ENCODE peak calls at places on chromosomes 2 and 18, in five cellular contexts. One of them, this sample, is unnamed.

GRCh38 chr2:134396493-134396892 is 142.6 kb downstream of the MGAT5 start:
- DNase-seq in neural crest cell: no peak
- DNase-seq in fibroblast of the aortic adventitia: no peak
- DNase-seq in endothelial cell: no peak
- DNase-seq in CD8-positive, alpha-beta T cell: no peak
- DNase-seq in this sample: no peak

GRCh38 chr2:202831241-202831997 is 40.1 kb downstream of the ICA1L start:
- DNase-seq in fibroblast of the aortic adventitia: peak
- DNase-seq in CD8-positive, alpha-beta T cell: no peak
- DNase-seq in neural crest cell: peak
- DNase-seq in endothelial cell: peak
- DNase-seq in this sample: peak

GRCh38 chr2:27400348-27401135 is 8.8 kb downstream of the PPM1G start:
- DNase-seq in endothelial cell: no peak
- DNase-seq in CD8-positive, alpha-beta T cell: no peak
- DNase-seq in neural crest cell: no peak
- DNase-seq in fibroblast of the aortic adventitia: no peak
- DNase-seq in this sample: no peak

GRCh38 chr2:42572297-42573081 is 4.1 kb downstream of the MTA3 start:
- DNase-seq in endothelial cell: no peak
- DNase-seq in neural crest cell: no peak
- DNase-seq in fibroblast of the aortic adventitia: no peak
- DNase-seq in CD8-positive, alpha-beta T cell: no peak
- DNase-seq in this sample: no peak

GRCh38 chr18:48875942-48876511 is 74.7 kb downstream of the SMAD7 start:
- DNase-seq in neural crest cell: no peak
- DNase-seq in fibroblast of the aortic adventitia: no peak
- DNase-seq in CD8-positive, alpha-beta T cell: no peak
- DNase-seq in endothelial cell: no peak
- DNase-seq in this sample: no peak

GRCh38 chr2:31038385-31038784 is 99.9 kb downstream of the GALNT14 start:
- DNase-seq in CD8-positive, alpha-beta T cell: no peak
- DNase-seq in fibroblast of the aortic adventitia: no peak
- DNase-seq in endothelial cell: peak
- DNase-seq in neural crest cell: no peak
- DNase-seq in this sample: no peak

GRCh38 chr18:43620936-43621335 is 343.6 kb upstream of the SYT4 start:
- DNase-seq in neural crest cell: no peak
- DNase-seq in fibroblast of the aortic adventitia: peak
- DNase-seq in CD8-positive, alpha-beta T cell: no peak
- DNase-seq in endothelial cell: no peak
- DNase-seq in this sample: no peak

GRCh38 chr2:119117891-119118882 is 40.4 kb downstream of the C1QL2 start:
- DNase-seq in CD8-positive, alpha-beta T cell: no peak
- DNase-seq in endothelial cell: no peak
- DNase-seq in fibroblast of the aortic adventitia: no peak
- DNase-seq in neural crest cell: no peak
- DNase-seq in this sample: no peak

GRCh38 chr2:30282081-30282480 is 50.7 kb downstream of the LBH start:
- DNase-seq in fibroblast of the aortic adventitia: no peak
- DNase-seq in CD8-positive, alpha-beta T cell: no peak
- DNase-seq in endothelial cell: no peak
- DNase-seq in neural crest cell: no peak
- DNase-seq in this sample: no peak

GRCh38 chr2:148810081-148810480 is 64.9 kb upstream of the KIF5C start:
- DNase-seq in CD8-positive, alpha-beta T cell: no peak
- DNase-seq in endothelial cell: no peak
- DNase-seq in fibroblast of the aortic adventitia: no peak
- DNase-seq in neural crest cell: no peak
- DNase-seq in this sample: no peak

GRCh38 chr18:27164905-27165304 is 20.2 kb downstream of the CHST9 start:
- DNase-seq in fibroblast of the aortic adventitia: no peak
- DNase-seq in neural crest cell: no peak
- DNase-seq in endothelial cell: no peak
- DNase-seq in CD8-positive, alpha-beta T cell: no peak
- DNase-seq in this sample: no peak

GRCh38 chr2:226660524-226660923 is 139.1 kb downstream of the IRS1 start:
- DNase-seq in fibroblast of the aortic adventitia: peak
- DNase-seq in CD8-positive, alpha-beta T cell: no peak
- DNase-seq in neural crest cell: no peak
- DNase-seq in endothelial cell: no peak
- DNase-seq in this sample: peak

GRCh38 chr2:134135793-134136192 is 118.1 kb upstream of the MGAT5 start:
- DNase-seq in neural crest cell: no peak
- DNase-seq in CD8-positive, alpha-beta T cell: no peak
- DNase-seq in fibroblast of the aortic adventitia: no peak
- DNase-seq in endothelial cell: no peak
- DNase-seq in this sample: no peak

GRCh38 chr2:30237346-30238142 is 6.2 kb downstream of the LBH start:
- DNase-seq in endothelial cell: no peak
- DNase-seq in fibroblast of the aortic adventitia: no peak
- DNase-seq in CD8-positive, alpha-beta T cell: no peak
- DNase-seq in neural crest cell: no peak
- DNase-seq in this sample: no peak

GRCh38 chr2:36567711-36568408 is 30.1 kb downstream of the FEZ2 start:
- DNase-seq in endothelial cell: no peak
- DNase-seq in neural crest cell: no peak
- DNase-seq in CD8-positive, alpha-beta T cell: no peak
- DNase-seq in fibroblast of the aortic adventitia: no peak
- DNase-seq in this sample: no peak

GRCh38 chr2:98806266-98806697 is 75.3 kb upstream of the MGAT4A start:
- DNase-seq in fibroblast of the aortic adventitia: peak
- DNase-seq in neural crest cell: no peak
- DNase-seq in CD8-positive, alpha-beta T cell: no peak
- DNase-seq in endothelial cell: no peak
- DNase-seq in this sample: peak

GRCh38 chr2:136246086-136246669 is 128.2 kb upstream of the CXCR4 start:
- DNase-seq in CD8-positive, alpha-beta T cell: no peak
- DNase-seq in fibroblast of the aortic adventitia: peak
- DNase-seq in neural crest cell: peak
- DNase-seq in endothelial cell: no peak
- DNase-seq in this sample: no peak

GRCh38 chr2:46530571-46530970 is 51.2 kb downstream of the TMEM247 start:
- DNase-seq in endothelial cell: no peak
- DNase-seq in CD8-positive, alpha-beta T cell: no peak
- DNase-seq in neural crest cell: no peak
- DNase-seq in fibroblast of the aortic adventitia: no peak
- DNase-seq in this sample: no peak

GRCh38 chr2:67565761-67566160 is 168.6 kb downstream of the ETAA1 start:
- DNase-seq in endothelial cell: no peak
- DNase-seq in neural crest cell: no peak
- DNase-seq in fibroblast of the aortic adventitia: peak
- DNase-seq in CD8-positive, alpha-beta T cell: no peak
- DNase-seq in this sample: peak

GRCh38 chr2:75087726-75088125 is 111.6 kb downstream of the TACR1 start:
- DNase-seq in endothelial cell: no peak
- DNase-seq in fibroblast of the aortic adventitia: peak
- DNase-seq in CD8-positive, alpha-beta T cell: no peak
- DNase-seq in neural crest cell: no peak
- DNase-seq in this sample: no peak

GRCh38 chr18:36153203-36153602 is 23.5 kb downstream of the ELP2 start:
- DNase-seq in endothelial cell: no peak
- DNase-seq in CD8-positive, alpha-beta T cell: no peak
- DNase-seq in fibroblast of the aortic adventitia: peak
- DNase-seq in neural crest cell: no peak
- DNase-seq in this sample: peak

GRCh38 chr2:30239308-30240161 is 8.2 kb downstream of the LBH start:
- DNase-seq in CD8-positive, alpha-beta T cell: peak
- DNase-seq in endothelial cell: peak
- DNase-seq in neural crest cell: peak
- DNase-seq in fibroblast of the aortic adventitia: peak
- DNase-seq in this sample: no peak

GRCh38 chr2:10352361-10352760 is 49.7 kb downstream of the HPCAL1 start:
- DNase-seq in fibroblast of the aortic adventitia: no peak
- DNase-seq in neural crest cell: no peak
- DNase-seq in endothelial cell: no peak
- DNase-seq in CD8-positive, alpha-beta T cell: no peak
- DNase-seq in this sample: no peak

GRCh38 chr2:205333351-205333750 is 348.9 kb upstream of the NRP2 start:
- DNase-seq in CD8-positive, alpha-beta T cell: no peak
- DNase-seq in endothelial cell: no peak
- DNase-seq in neural crest cell: no peak
- DNase-seq in fibroblast of the aortic adventitia: no peak
- DNase-seq in this sample: no peak

GRCh38 chr18:67359868-67360838 is 156.4 kb downstream of the DSEL start:
- DNase-seq in neural crest cell: no peak
- DNase-seq in fibroblast of the aortic adventitia: peak
- DNase-seq in endothelial cell: no peak
- DNase-seq in CD8-positive, alpha-beta T cell: no peak
- DNase-seq in this sample: peak

GRCh38 chr18:37486848-37487247 is 78.8 kb downstream of the CELF4 start:
- DNase-seq in CD8-positive, alpha-beta T cell: no peak
- DNase-seq in neural crest cell: no peak
- DNase-seq in fibroblast of the aortic adventitia: no peak
- DNase-seq in endothelial cell: no peak
- DNase-seq in this sample: no peak

GRCh38 chr2:105877945-105878344 is 133.2 kb downstream of the NCK2 start:
- DNase-seq in endothelial cell: no peak
- DNase-seq in fibroblast of the aortic adventitia: no peak
- DNase-seq in CD8-positive, alpha-beta T cell: no peak
- DNase-seq in neural crest cell: no peak
- DNase-seq in this sample: no peak

GRCh38 chr18:68705119-68705518 is 9.8 kb downstream of the TMX3 start:
- DNase-seq in CD8-positive, alpha-beta T cell: no peak
- DNase-seq in fibroblast of the aortic adventitia: no peak
- DNase-seq in endothelial cell: no peak
- DNase-seq in neural crest cell: no peak
- DNase-seq in this sample: no peak

GRCh38 chr2:45822272-45822630 is 170.8 kb downstream of the PRKCE start:
- DNase-seq in CD8-positive, alpha-beta T cell: no peak
- DNase-seq in fibroblast of the aortic adventitia: no peak
- DNase-seq in neural crest cell: no peak
- DNase-seq in endothelial cell: no peak
- DNase-seq in this sample: no peak

GRCh38 chr2:30396436-30397232 is 50.4 kb upstream of the LCLAT1 start:
- DNase-seq in neural crest cell: no peak
- DNase-seq in CD8-positive, alpha-beta T cell: no peak
- DNase-seq in endothelial cell: no peak
- DNase-seq in fibroblast of the aortic adventitia: no peak
- DNase-seq in this sample: no peak

GRCh38 chr18:500556-501405 is at the start of gene COLEC12:
- DNase-seq in endothelial cell: peak
- DNase-seq in CD8-positive, alpha-beta T cell: no peak
- DNase-seq in neural crest cell: peak
- DNase-seq in fibroblast of the aortic adventitia: no peak
- DNase-seq in this sample: no peak

GRCh38 chr2:166376873-166377272 is 1.1 kb upstream of the SCN9A start:
- DNase-seq in neural crest cell: no peak
- DNase-seq in endothelial cell: no peak
- DNase-seq in CD8-positive, alpha-beta T cell: no peak
- DNase-seq in fibroblast of the aortic adventitia: no peak
- DNase-seq in this sample: no peak

GRCh38 chr2:47519604-47520301 is 116.8 kb downstream of the MSH2 start:
- DNase-seq in neural crest cell: no peak
- DNase-seq in CD8-positive, alpha-beta T cell: no peak
- DNase-seq in fibroblast of the aortic adventitia: no peak
- DNase-seq in endothelial cell: no peak
- DNase-seq in this sample: no peak

GRCh38 chr2:202681688-202682205 is 47.0 kb downstream of the FAM117B start:
- DNase-seq in CD8-positive, alpha-beta T cell: no peak
- DNase-seq in neural crest cell: no peak
- DNase-seq in endothelial cell: no peak
- DNase-seq in fibroblast of the aortic adventitia: no peak
- DNase-seq in this sample: no peak

GRCh38 chr2:70716131-70716766 is 51.8 kb downstream of the ADD2 start:
- DNase-seq in endothelial cell: no peak
- DNase-seq in neural crest cell: no peak
- DNase-seq in fibroblast of the aortic adventitia: no peak
- DNase-seq in CD8-positive, alpha-beta T cell: no peak
- DNase-seq in this sample: no peak

GRCh38 chr18:48923746-48924580 is 26.8 kb downstream of the SMAD7 start:
- DNase-seq in fibroblast of the aortic adventitia: peak
- DNase-seq in CD8-positive, alpha-beta T cell: no peak
- DNase-seq in endothelial cell: no peak
- DNase-seq in neural crest cell: no peak
- DNase-seq in this sample: no peak

GRCh38 chr2:26870585-26871095 is 22.7 kb downstream of the DPYSL5 start:
- DNase-seq in neural crest cell: no peak
- DNase-seq in endothelial cell: no peak
- DNase-seq in CD8-positive, alpha-beta T cell: no peak
- DNase-seq in fibroblast of the aortic adventitia: no peak
- DNase-seq in this sample: no peak

GRCh38 chr18:76686737-76687231 is 135.6 kb upstream of the ZNF236 start:
- DNase-seq in CD8-positive, alpha-beta T cell: no peak
- DNase-seq in neural crest cell: peak
- DNase-seq in endothelial cell: peak
- DNase-seq in fibroblast of the aortic adventitia: peak
- DNase-seq in this sample: no peak

GRCh38 chr18:76688724-76689472 is 133.5 kb upstream of the ZNF236 start:
- DNase-seq in CD8-positive, alpha-beta T cell: no peak
- DNase-seq in endothelial cell: no peak
- DNase-seq in neural crest cell: no peak
- DNase-seq in fibroblast of the aortic adventitia: no peak
- DNase-seq in this sample: no peak

GRCh38 chr18:76687271-76688006 is 134.9 kb upstream of the ZNF236 start:
- DNase-seq in fibroblast of the aortic adventitia: no peak
- DNase-seq in CD8-positive, alpha-beta T cell: no peak
- DNase-seq in endothelial cell: no peak
- DNase-seq in neural crest cell: no peak
- DNase-seq in this sample: no peak

GRCh38 chr18:76691800-76692199 is 130.6 kb upstream of the ZNF236 start:
- DNase-seq in neural crest cell: no peak
- DNase-seq in fibroblast of the aortic adventitia: peak
- DNase-seq in endothelial cell: no peak
- DNase-seq in CD8-positive, alpha-beta T cell: no peak
- DNase-seq in this sample: no peak

GRCh38 chr18:76689646-76690264 is 132.6 kb upstream of the ZNF236 start:
- DNase-seq in endothelial cell: no peak
- DNase-seq in neural crest cell: no peak
- DNase-seq in fibroblast of the aortic adventitia: no peak
- DNase-seq in CD8-positive, alpha-beta T cell: no peak
- DNase-seq in this sample: no peak
- TF ChIP-seq CTCF in endothelial cell: no peak
- TF ChIP-seq CTCF in neural crest cell: peak
- TF ChIP-seq CTCF in fibroblast of the aortic adventitia: no peak
- TF ChIP-seq CTCF in CD8-positive, alpha-beta T cell: no peak
- TF ChIP-seq CTCF in this sample: no peak

GRCh38 chr18:79420033-79420745 is 24.5 kb downstream of the NFATC1 start:
- DNase-seq in CD8-positive, alpha-beta T cell: no peak
- DNase-seq in endothelial cell: no peak
- DNase-seq in neural crest cell: no peak
- DNase-seq in fibroblast of the aortic adventitia: no peak
- DNase-seq in this sample: no peak
- TF ChIP-seq CTCF in CD8-positive, alpha-beta T cell: no peak
- TF ChIP-seq CTCF in endothelial cell: no peak
- TF ChIP-seq CTCF in neural crest cell: no peak
- TF ChIP-seq CTCF in fibroblast of the aortic adventitia: no peak
- TF ChIP-seq CTCF in this sample: no peak

GRCh38 chr2:120260736-120261135 is 8.1 kb downstream of the RALB start:
- DNase-seq in endothelial cell: no peak
- DNase-seq in CD8-positive, alpha-beta T cell: no peak
- DNase-seq in neural crest cell: no peak
- DNase-seq in fibroblast of the aortic adventitia: no peak
- DNase-seq in this sample: no peak
- TF ChIP-seq CTCF in endothelial cell: no peak
- TF ChIP-seq CTCF in CD8-positive, alpha-beta T cell: no peak
- TF ChIP-seq CTCF in neural crest cell: no peak
- TF ChIP-seq CTCF in fibroblast of the aortic adventitia: no peak
- TF ChIP-seq CTCF in this sample: no peak

GRCh38 chr2:217943379-217944321 is 59.1 kb downstream of the TNS1 start:
- DNase-seq in endothelial cell: peak
- DNase-seq in neural crest cell: peak
- DNase-seq in CD8-positive, alpha-beta T cell: no peak
- DNase-seq in fibroblast of the aortic adventitia: peak
- DNase-seq in this sample: no peak
- TF ChIP-seq CTCF in endothelial cell: no peak
- TF ChIP-seq CTCF in neural crest cell: no peak
- TF ChIP-seq CTCF in CD8-positive, alpha-beta T cell: no peak
- TF ChIP-seq CTCF in fibroblast of the aortic adventitia: peak
- TF ChIP-seq CTCF in this sample: peak